ENCODE peak calls at places on chromosome 11, in five cellular contexts. T is stimulated activated naive CD8-positive, alpha-beta T cell treated with anti-CD3 and anti-CD28 coated beads, Interleukin-15, amount 100 ng/mL, for 72 hours; N is AG10803; Q is AG04449; D is activated naive CD4-positive, alpha-beta T cell. Z is an unnamed sample.

GRCh38 chr11:119375629-119376196 is 5.8 kb downstream of the USP2 start:
- DNase-seq in T (no peak), N (peak), Q (no peak), D (no peak), Z (peak)

GRCh38 chr11:128627666-128628342 is 40.4 kb upstream of the ETS1 start:
- DNase-seq in T (peak), N (no peak), Q (no peak), D (no peak), Z (no peak)

GRCh38 chr11:31150841-31151240 is 218.7 kb downstream of the DCDC1 start:
- DNase-seq in T (no peak), N (no peak), Q (no peak), D (no peak), Z (no peak)

GRCh38 chr11:22337571-22338464 is at the start of gene SLC17A6:
- DNase-seq in T (peak), N (peak), Q (no peak), D (no peak), Z (peak)

GRCh38 chr11:65419773-65420481 is 2.7 kb upstream of the NEAT1 start:
- DNase-seq in T (peak), N (peak), Q (no peak), D (no peak), Z (peak)

GRCh38 chr11:23310276-23310675 is 450.0 kb upstream of the CCDC179 start:
- DNase-seq in T (no peak), N (peak), Q (no peak), D (no peak), Z (peak)

GRCh38 chr11:31856248-31856647 is 45.1 kb upstream of the PAX6 start:
- DNase-seq in T (no peak), N (no peak), Q (no peak), D (no peak), Z (peak)

GRCh38 chr11:97557399-97557798 is 1167.6 kb downstream of the JRKL start:
- DNase-seq in T (no peak), N (no peak), Q (no peak), D (no peak), Z (no peak)

GRCh38 chr11:72821920-72822799 is 7.9 kb downstream of the ATG16L2 start:
- DNase-seq in T (peak), N (peak), Q (no peak), D (peak), Z (peak)

GRCh38 chr11:40401132-40401853 is 1058.2 kb downstream of the LRRC4C start:
- DNase-seq in T (no peak), N (no peak), Q (no peak), D (no peak), Z (no peak)

GRCh38 chr11:78630561-78631303 is 56.1 kb upstream of the NARS2 start:
- DNase-seq in T (no peak), N (no peak), Q (no peak), D (no peak), Z (no peak)

GRCh38 chr11:65584102-65584501 is 8.2 kb downstream of the EHBP1L1 start:
- DNase-seq in T (no peak), N (no peak), Q (no peak), D (no peak), Z (no peak)

GRCh38 chr11:11735586-11735985 is 106.2 kb upstream of the USP47 start:
- DNase-seq in T (no peak), N (no peak), Q (no peak), D (no peak), Z (no peak)

GRCh38 chr11:125952973-125953372 is 7.1 kb downstream of the VSIG10L2 start:
- DNase-seq in T (no peak), N (no peak), Q (no peak), D (no peak), Z (peak)

Z was measured in GM23248.